ENCODE peak calls at places on chromosomes 4 and X, in seven cellular contexts. One of them, this sample, is unnamed.

GRCh38 chr4:113394108-113394729 is 344.8 kb downstream of the ANK2 start:
- DNase-seq in naive thymus-derived CD4-positive, alpha-beta T cell: no peak
- DNase-seq in cardiac muscle cell: no peak
- DNase-seq in H9: no peak
- DNase-seq in mesenchymal stem cell: no peak
- DNase-seq in Panc1: no peak
- DNase-seq in lower lobe of right lung: no peak
- DNase-seq in this sample: no peak

GRCh38 chrX:123450217-123450616 is 266.1 kb downstream of the GRIA3 start:
- DNase-seq in naive thymus-derived CD4-positive, alpha-beta T cell: no peak
- DNase-seq in cardiac muscle cell: peak; percentile 8
- DNase-seq in H9: no peak
- DNase-seq in mesenchymal stem cell: no peak
- DNase-seq in Panc1: peak; percentile 5
- DNase-seq in lower lobe of right lung: no peak
- DNase-seq in this sample: no peak

GRCh38 chrX:31931225-31931624 is 859.4 kb upstream of the FTHL17 start:
- DNase-seq in naive thymus-derived CD4-positive, alpha-beta T cell: no peak
- DNase-seq in cardiac muscle cell: no peak
- DNase-seq in H9: no peak
- DNase-seq in mesenchymal stem cell: peak; percentile 1
- DNase-seq in Panc1: no peak
- DNase-seq in lower lobe of right lung: no peak
- DNase-seq in this sample: peak; percentile 46

GRCh38 chr4:60805500-60806313 is 394.4 kb upstream of the ADGRL3 start:
- DNase-seq in naive thymus-derived CD4-positive, alpha-beta T cell: no peak
- DNase-seq in cardiac muscle cell: peak; percentile 51
- DNase-seq in H9: no peak
- DNase-seq in mesenchymal stem cell: peak; percentile 44
- DNase-seq in Panc1: peak; percentile 7
- DNase-seq in lower lobe of right lung: no peak
- DNase-seq in this sample: peak; percentile 0

GRCh38 chr4:172035573-172035972 is 222.4 kb downstream of the GALNTL6 start:
- DNase-seq in naive thymus-derived CD4-positive, alpha-beta T cell: no peak
- DNase-seq in cardiac muscle cell: no peak
- DNase-seq in H9: no peak
- DNase-seq in mesenchymal stem cell: no peak
- DNase-seq in Panc1: no peak
- DNase-seq in lower lobe of right lung: no peak
- DNase-seq in this sample: peak; percentile 70

GRCh38 chr4:44700427-44700826 is 22.2 kb downstream of the GUF1 start:
- DNase-seq in naive thymus-derived CD4-positive, alpha-beta T cell: no peak
- DNase-seq in cardiac muscle cell: no peak
- DNase-seq in H9: no peak
- DNase-seq in mesenchymal stem cell: no peak
- DNase-seq in Panc1: no peak
- DNase-seq in lower lobe of right lung: no peak
- DNase-seq in this sample: no peak

GRCh38 chr4:146567396-146567795 is 45.7 kb upstream of the SLC10A7 start:
- DNase-seq in naive thymus-derived CD4-positive, alpha-beta T cell: no peak
- DNase-seq in cardiac muscle cell: no peak
- DNase-seq in H9: no peak
- DNase-seq in mesenchymal stem cell: no peak
- DNase-seq in Panc1: no peak
- DNase-seq in lower lobe of right lung: no peak
- DNase-seq in this sample: peak; percentile 80

GRCh38 chrX:19285857-19286256 is 57.9 kb upstream of the PDHA1 start:
- DNase-seq in naive thymus-derived CD4-positive, alpha-beta T cell: no peak
- DNase-seq in cardiac muscle cell: no peak
- DNase-seq in H9: no peak
- DNase-seq in mesenchymal stem cell: no peak
- DNase-seq in Panc1: no peak
- DNase-seq in lower lobe of right lung: no peak
- DNase-seq in this sample: no peak

GRCh38 chr4:172892300-172892699 is 276.3 kb upstream of the GALNT7 start:
- DNase-seq in naive thymus-derived CD4-positive, alpha-beta T cell: no peak
- DNase-seq in cardiac muscle cell: no peak
- DNase-seq in H9: peak; percentile 54
- DNase-seq in mesenchymal stem cell: peak; percentile 5
- DNase-seq in Panc1: peak; percentile 15
- DNase-seq in lower lobe of right lung: no peak
- DNase-seq in this sample: peak; percentile 45

GRCh38 chrX:389021-389441 is 2.3 kb upstream of the PPP2R3B start:
- DNase-seq in naive thymus-derived CD4-positive, alpha-beta T cell: no peak
- DNase-seq in cardiac muscle cell: no peak
- DNase-seq in H9: no peak
- DNase-seq in mesenchymal stem cell: no peak
- DNase-seq in Panc1: no peak
- DNase-seq in lower lobe of right lung: no peak
- DNase-seq in this sample: no peak

GRCh38 chrX:106168107-106168506 is at the start of gene PWWP3B:
- DNase-seq in naive thymus-derived CD4-positive, alpha-beta T cell: no peak
- DNase-seq in cardiac muscle cell: peak; percentile 80
- DNase-seq in H9: peak; percentile 62
- DNase-seq in mesenchymal stem cell: peak; percentile 45
- DNase-seq in Panc1: no peak
- DNase-seq in lower lobe of right lung: peak; percentile 48
- DNase-seq in this sample: peak; percentile 5

GRCh38 chrX:69285881-69286545 is 120.8 kb upstream of the PJA1 start:
- DNase-seq in naive thymus-derived CD4-positive, alpha-beta T cell: peak; percentile 67
- DNase-seq in cardiac muscle cell: peak; percentile 62
- DNase-seq in H9: no peak
- DNase-seq in mesenchymal stem cell: peak; percentile 24
- DNase-seq in Panc1: no peak
- DNase-seq in lower lobe of right lung: peak; percentile 64
- DNase-seq in this sample: peak; percentile 91

GRCh38 chr4:48710446-48711209 is 69.5 kb downstream of the FRYL start:
- DNase-seq in naive thymus-derived CD4-positive, alpha-beta T cell: no peak
- DNase-seq in cardiac muscle cell: no peak
- DNase-seq in H9: no peak
- DNase-seq in mesenchymal stem cell: no peak
- DNase-seq in Panc1: no peak
- DNase-seq in lower lobe of right lung: no peak
- DNase-seq in this sample: no peak

GRCh38 chr4:158051401-158052235 is 121.2 kb downstream of the GASK1B start:
- DNase-seq in naive thymus-derived CD4-positive, alpha-beta T cell: no peak
- DNase-seq in cardiac muscle cell: no peak
- DNase-seq in H9: no peak
- DNase-seq in mesenchymal stem cell: peak; percentile 92
- DNase-seq in Panc1: no peak
- DNase-seq in lower lobe of right lung: no peak
- DNase-seq in this sample: no peak

GRCh38 chr4:35538807-35539206 is 705.5 kb downstream of the ARAP2 start:
- DNase-seq in naive thymus-derived CD4-positive, alpha-beta T cell: no peak
- DNase-seq in cardiac muscle cell: no peak
- DNase-seq in H9: no peak
- DNase-seq in mesenchymal stem cell: peak; percentile 75
- DNase-seq in Panc1: no peak
- DNase-seq in lower lobe of right lung: no peak
- DNase-seq in this sample: no peak

GRCh38 chr4:40310225-40310624 is 24.9 kb upstream of the CHRNA9 start:
- DNase-seq in naive thymus-derived CD4-positive, alpha-beta T cell: no peak
- DNase-seq in cardiac muscle cell: no peak
- DNase-seq in H9: no peak
- DNase-seq in mesenchymal stem cell: no peak
- DNase-seq in Panc1: no peak
- DNase-seq in lower lobe of right lung: no peak
- DNase-seq in this sample: no peak

GRCh38 chr4:2691313-2691712 is 64.8 kb downstream of the TNIP2 start:
- DNase-seq in naive thymus-derived CD4-positive, alpha-beta T cell: no peak
- DNase-seq in cardiac muscle cell: no peak
- DNase-seq in H9: no peak
- DNase-seq in mesenchymal stem cell: no peak
- DNase-seq in Panc1: no peak
- DNase-seq in lower lobe of right lung: no peak
- DNase-seq in this sample: no peak

GRCh38 chrX:136048446-136048845 is 63.2 kb downstream of the SLC9A6 start:
- DNase-seq in naive thymus-derived CD4-positive, alpha-beta T cell: no peak
- DNase-seq in cardiac muscle cell: no peak
- DNase-seq in H9: no peak
- DNase-seq in mesenchymal stem cell: no peak
- DNase-seq in Panc1: no peak
- DNase-seq in lower lobe of right lung: no peak
- DNase-seq in this sample: no peak

GRCh38 chr4:118997601-118998000 is 108.9 kb downstream of the SYNPO2 start:
- DNase-seq in naive thymus-derived CD4-positive, alpha-beta T cell: no peak
- DNase-seq in cardiac muscle cell: peak; percentile 15
- DNase-seq in H9: no peak
- DNase-seq in mesenchymal stem cell: peak; percentile 77
- DNase-seq in Panc1: no peak
- DNase-seq in lower lobe of right lung: no peak
- DNase-seq in this sample: no peak

GRCh38 chr4:118995693-118996391 is 107.2 kb downstream of the SYNPO2 start:
- DNase-seq in naive thymus-derived CD4-positive, alpha-beta T cell: no peak
- DNase-seq in cardiac muscle cell: no peak
- DNase-seq in H9: no peak
- DNase-seq in mesenchymal stem cell: no peak
- DNase-seq in Panc1: no peak
- DNase-seq in lower lobe of right lung: no peak
- DNase-seq in this sample: no peak

GRCh38 chr4:119005888-119006287 is 117.2 kb downstream of the SYNPO2 start:
- DNase-seq in naive thymus-derived CD4-positive, alpha-beta T cell: no peak
- DNase-seq in cardiac muscle cell: no peak
- DNase-seq in H9: no peak
- DNase-seq in mesenchymal stem cell: no peak
- DNase-seq in Panc1: no peak
- DNase-seq in lower lobe of right lung: no peak
- DNase-seq in this sample: no peak

GRCh38 chr4:118999919-119000318 is 111.3 kb downstream of the SYNPO2 start:
- DNase-seq in naive thymus-derived CD4-positive, alpha-beta T cell: no peak
- DNase-seq in cardiac muscle cell: no peak
- DNase-seq in H9: no peak
- DNase-seq in mesenchymal stem cell: no peak
- DNase-seq in Panc1: no peak
- DNase-seq in lower lobe of right lung: no peak
- DNase-seq in this sample: no peak

GRCh38 chr4:119000400-119000799 is 111.7 kb downstream of the SYNPO2 start:
- DNase-seq in naive thymus-derived CD4-positive, alpha-beta T cell: no peak
- DNase-seq in cardiac muscle cell: no peak
- DNase-seq in H9: no peak
- DNase-seq in mesenchymal stem cell: no peak
- DNase-seq in Panc1: no peak
- DNase-seq in lower lobe of right lung: no peak
- DNase-seq in this sample: no peak
- H3K4me1 ChIP-seq in naive thymus-derived CD4-positive, alpha-beta T cell: no peaks in the 10 kb centered on the region
- H3K4me1 ChIP-seq in cardiac muscle cell: peaks cover 12% of the 10 kb centered on the region
- H3K4me1 ChIP-seq in H9: peaks cover 10% of the 10 kb centered on the region
- H3K4me1 ChIP-seq in mesenchymal stem cell: no peaks in the 10 kb centered on the region
- H3K4me1 ChIP-seq in Panc1: no peaks in the 10 kb centered on the region
- H3K4me1 ChIP-seq in lower lobe of right lung: no peaks in the 10 kb centered on the region
- H3K4me1 ChIP-seq in this sample: no peaks in the 10 kb centered on the region

GRCh38 chr4:41507292-41507933 is 30.5 kb upstream of the LIMCH1 start:
- DNase-seq in naive thymus-derived CD4-positive, alpha-beta T cell: no peak
- DNase-seq in cardiac muscle cell: no peak
- DNase-seq in H9: no peak
- DNase-seq in mesenchymal stem cell: no peak
- DNase-seq in Panc1: no peak
- DNase-seq in lower lobe of right lung: no peak
- DNase-seq in this sample: no peak

GRCh38 chr4:41509411-41510008 is 28.4 kb upstream of the LIMCH1 start:
- DNase-seq in naive thymus-derived CD4-positive, alpha-beta T cell: no peak
- DNase-seq in cardiac muscle cell: no peak
- DNase-seq in H9: no peak
- DNase-seq in mesenchymal stem cell: no peak
- DNase-seq in Panc1: no peak
- DNase-seq in lower lobe of right lung: no peak
- DNase-seq in this sample: peak; percentile 45

GRCh38 chr4:41504167-41504566 is 33.8 kb upstream of the LIMCH1 start:
- DNase-seq in naive thymus-derived CD4-positive, alpha-beta T cell: no peak
- DNase-seq in cardiac muscle cell: no peak
- DNase-seq in H9: no peak
- DNase-seq in mesenchymal stem cell: no peak
- DNase-seq in Panc1: no peak
- DNase-seq in lower lobe of right lung: no peak
- DNase-seq in this sample: no peak

GRCh38 chr4:41506071-41506470 is 31.9 kb upstream of the LIMCH1 start:
- DNase-seq in naive thymus-derived CD4-positive, alpha-beta T cell: no peak
- DNase-seq in cardiac muscle cell: no peak
- DNase-seq in H9: no peak
- DNase-seq in mesenchymal stem cell: peak; percentile 24
- DNase-seq in Panc1: no peak
- DNase-seq in lower lobe of right lung: no peak
- DNase-seq in this sample: no peak

DNA sequence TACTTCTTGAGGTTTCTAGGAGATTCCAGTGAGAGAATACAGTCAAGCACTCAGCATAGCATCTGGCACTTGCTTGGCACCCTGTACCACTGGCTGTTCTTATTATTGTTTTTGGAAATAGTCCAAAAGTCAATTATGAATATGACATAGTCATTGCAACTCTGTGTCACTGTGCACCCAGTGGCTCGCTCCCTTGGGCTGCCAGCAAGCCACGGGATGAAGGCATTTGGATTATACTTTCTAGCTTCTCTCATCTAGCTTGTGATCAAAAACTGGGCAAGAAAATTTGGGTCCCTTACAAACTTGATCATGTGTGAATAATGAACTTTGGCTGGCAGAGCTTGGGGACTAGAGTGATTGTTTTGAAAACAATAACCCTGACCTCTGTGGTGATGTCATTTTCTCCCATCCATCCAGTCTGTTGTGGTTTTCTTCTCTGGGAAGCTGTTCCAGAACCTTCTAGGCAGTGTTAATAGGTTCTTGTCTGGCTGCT is 32.8 kb upstream of the LIMCH1 start:
- DNase-seq in naive thymus-derived CD4-positive, alpha-beta T cell: no peak
- DNase-seq in cardiac muscle cell: no peak
- DNase-seq in H9: no peak
- DNase-seq in mesenchymal stem cell: peak; percentile 15
- DNase-seq in Panc1: no peak
- DNase-seq in lower lobe of right lung: no peak
- DNase-seq in this sample: no peak
- H3K4me1 ChIP-seq in naive thymus-derived CD4-positive, alpha-beta T cell: no peaks in the 10 kb centered on the region
- H3K4me1 ChIP-seq in cardiac muscle cell: no peaks in the 10 kb centered on the region
- H3K4me1 ChIP-seq in H9: peaks cover 3% of the 10 kb centered on the region
- H3K4me1 ChIP-seq in mesenchymal stem cell: peaks cover 2% of the 10 kb centered on the region
- H3K4me1 ChIP-seq in Panc1: no peaks in the 10 kb centered on the region
- H3K4me1 ChIP-seq in lower lobe of right lung: peaks cover 27% of the 10 kb centered on the region
- H3K4me1 ChIP-seq in this sample: peaks cover 9% of the 10 kb centered on the region

DNA sequence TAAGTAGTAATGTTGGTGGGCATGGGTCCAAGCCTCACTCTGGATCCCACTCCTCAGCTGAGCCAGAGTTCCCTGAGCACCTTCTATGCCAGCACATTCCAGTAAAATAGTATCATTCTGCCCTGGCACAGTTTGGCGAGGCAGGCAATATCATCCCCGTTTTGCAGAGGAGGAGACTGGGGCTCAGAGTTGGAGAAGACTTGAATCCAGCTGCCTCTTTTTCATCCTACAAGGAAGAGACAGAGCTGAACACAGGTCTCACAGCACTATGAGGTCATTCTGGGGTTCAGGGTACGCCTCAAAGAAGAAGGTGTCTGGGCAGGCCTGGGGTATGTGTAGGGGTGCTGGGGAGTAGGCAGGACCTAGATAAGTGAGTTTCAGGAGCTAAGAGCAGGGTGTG is 103.9 kb upstream of the STX18 start:
- DNase-seq in naive thymus-derived CD4-positive, alpha-beta T cell: no peak
- DNase-seq in cardiac muscle cell: no peak
- DNase-seq in H9: no peak
- DNase-seq in mesenchymal stem cell: no peak
- DNase-seq in Panc1: no peak
- DNase-seq in lower lobe of right lung: no peak
- DNase-seq in this sample: no peak
- H3K4me1 ChIP-seq in naive thymus-derived CD4-positive, alpha-beta T cell: no peaks in the 10 kb centered on the region
- H3K4me1 ChIP-seq in cardiac muscle cell: peaks cover 19% of the 10 kb centered on the region
- H3K4me1 ChIP-seq in H9: peaks cover 9% of the 10 kb centered on the region
- H3K4me1 ChIP-seq in mesenchymal stem cell: peaks cover 3% of the 10 kb centered on the region
- H3K4me1 ChIP-seq in Panc1: peaks cover 4% of the 10 kb centered on the region
- H3K4me1 ChIP-seq in lower lobe of right lung: no peaks in the 10 kb centered on the region
- H3K4me1 ChIP-seq in this sample: no peaks in the 10 kb centered on the region

GRCh38 chrX:99777912-99778311 is 632.2 kb downstream of the PCDH19 start:
- DNase-seq in naive thymus-derived CD4-positive, alpha-beta T cell: no peak
- DNase-seq in cardiac muscle cell: no peak
- DNase-seq in H9: no peak
- DNase-seq in mesenchymal stem cell: no peak
- DNase-seq in Panc1: no peak
- DNase-seq in lower lobe of right lung: no peak
- DNase-seq in this sample: no peak
- H3K4me1 ChIP-seq in naive thymus-derived CD4-positive, alpha-beta T cell: no peaks in the 10 kb centered on the region
- H3K4me1 ChIP-seq in cardiac muscle cell: no peaks in the 10 kb centered on the region
- H3K4me1 ChIP-seq in H9: no peaks in the 10 kb centered on the region
- H3K4me1 ChIP-seq in mesenchymal stem cell: no peaks in the 10 kb centered on the region
- H3K4me1 ChIP-seq in Panc1: no peaks in the 10 kb centered on the region
- H3K4me1 ChIP-seq in lower lobe of right lung: no peaks in the 10 kb centered on the region
- H3K4me1 ChIP-seq in this sample: no peaks in the 10 kb centered on the region

This sample was measured in A673.